ENCODE peak calls at places on chromosomes 3 and 15, in six cellular contexts. One of them, this sample, is unnamed.

GRCh38 chr15:41794081-41794480 is 19.8 kb downstream of the MAPKBP1 start:
- DNase-seq in Calu3: no peak
- DNase-seq in osteoblast: no peak
- DNase-seq in AG04450: no peak
- DNase-seq in mucosa of descending colon: no peak
- DNase-seq in activated B cell treated with CpG ODN at 0.5 μM for 24 hours: no peak
- DNase-seq in this sample: no peak

GRCh38 chr15:62390793-62391543 is 225.9 kb upstream of the C2CD4B start:
- DNase-seq in Calu3: peak; percentile 61
- DNase-seq in osteoblast: peak; percentile 81
- DNase-seq in AG04450: no peak
- DNase-seq in mucosa of descending colon: peak; percentile 65
- DNase-seq in activated B cell treated with CpG ODN at 0.5 μM for 24 hours: peak; percentile 24
- DNase-seq in this sample: no peak

GRCh38 chr3:89179355-89179997 is 72.1 kb downstream of the EPHA3 start:
- DNase-seq in Calu3: no peak
- DNase-seq in osteoblast: peak; percentile 62
- DNase-seq in AG04450: no peak
- DNase-seq in mucosa of descending colon: no peak
- DNase-seq in activated B cell treated with CpG ODN at 0.5 μM for 24 hours: no peak
- DNase-seq in this sample: no peak

GRCh38 chr15:48717458-48717857 is 71.9 kb upstream of the FBN1 start:
- DNase-seq in Calu3: no peak
- DNase-seq in osteoblast: no peak
- DNase-seq in AG04450: no peak
- DNase-seq in mucosa of descending colon: no peak
- DNase-seq in activated B cell treated with CpG ODN at 0.5 μM for 24 hours: no peak
- DNase-seq in this sample: no peak

GRCh38 chr15:31327674-31328424 is 1.2 kb downstream of the KLF13 start:
- DNase-seq in Calu3: peak; percentile 33
- DNase-seq in osteoblast: peak; percentile 95
- DNase-seq in AG04450: no peak
- DNase-seq in mucosa of descending colon: peak; percentile 90
- DNase-seq in activated B cell treated with CpG ODN at 0.5 μM for 24 hours: peak; percentile 80
- DNase-seq in this sample: peak; percentile 60

GRCh38 chr3:50572801-50573371 is 3.6 kb downstream of the HEMK1 start:
- DNase-seq in Calu3: no peak
- DNase-seq in osteoblast: peak; percentile 46
- DNase-seq in AG04450: no peak
- DNase-seq in mucosa of descending colon: no peak
- DNase-seq in activated B cell treated with CpG ODN at 0.5 μM for 24 hours: no peak
- DNase-seq in this sample: no peak

GRCh38 chr3:60609446-60609845 is 641.8 kb downstream of the FHIT start:
- DNase-seq in Calu3: peak; percentile 30
- DNase-seq in osteoblast: no peak
- DNase-seq in AG04450: no peak
- DNase-seq in mucosa of descending colon: no peak
- DNase-seq in activated B cell treated with CpG ODN at 0.5 μM for 24 hours: no peak
- DNase-seq in this sample: no peak

GRCh38 chr3:52671676-52672075 is 14.0 kb downstream of the PBRM1 start:
- DNase-seq in Calu3: no peak
- DNase-seq in osteoblast: no peak
- DNase-seq in AG04450: no peak
- DNase-seq in mucosa of descending colon: no peak
- DNase-seq in activated B cell treated with CpG ODN at 0.5 μM for 24 hours: no peak
- DNase-seq in this sample: no peak

GRCh38 chr3:83894223-83894622 is 1064.6 kb upstream of the CADM2 start:
- DNase-seq in Calu3: no peak
- DNase-seq in osteoblast: no peak
- DNase-seq in AG04450: no peak
- DNase-seq in mucosa of descending colon: no peak
- DNase-seq in activated B cell treated with CpG ODN at 0.5 μM for 24 hours: no peak
- DNase-seq in this sample: no peak

GRCh38 chr15:73305331-73306211 is 63.2 kb downstream of the HCN4 start:
- DNase-seq in Calu3: peak; percentile 64
- DNase-seq in osteoblast: peak; percentile 81
- DNase-seq in AG04450: peak; percentile 13
- DNase-seq in mucosa of descending colon: no peak
- DNase-seq in activated B cell treated with CpG ODN at 0.5 μM for 24 hours: no peak
- DNase-seq in this sample: no peak
- TF ChIP-seq CTCF in Calu3: peak; percentile 54
- TF ChIP-seq CTCF in osteoblast: peak; percentile 78
- TF ChIP-seq CTCF in AG04450: peak; percentile 65
- TF ChIP-seq CTCF in mucosa of descending colon: no peak
- TF ChIP-seq CTCF in activated B cell treated with CpG ODN at 0.5 μM for 24 hours: no peak
- TF ChIP-seq CTCF in this sample: peak; percentile 74

DNA sequence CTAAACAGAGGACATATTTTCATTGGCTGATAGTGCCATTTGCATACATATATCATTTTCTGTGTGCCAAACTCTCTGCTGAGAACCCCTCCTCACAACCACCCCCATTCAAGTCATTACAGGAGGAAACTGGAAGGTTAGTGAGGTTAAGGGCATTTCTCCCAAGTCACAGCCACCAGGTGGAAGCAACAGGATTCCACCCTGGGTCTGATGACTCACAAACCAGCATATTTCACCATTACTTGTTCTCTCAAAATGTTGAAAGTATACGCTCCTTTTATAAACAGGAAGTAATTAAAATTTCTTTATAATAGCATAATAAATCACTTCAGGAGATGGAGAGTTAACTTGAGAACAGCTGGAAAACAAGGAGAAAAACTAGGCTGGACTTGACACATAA is 398.6 kb upstream of the WNT5A start:
- DNase-seq in Calu3: no peak
- DNase-seq in osteoblast: no peak
- DNase-seq in AG04450: peak; percentile 34
- DNase-seq in mucosa of descending colon: no peak
- DNase-seq in activated B cell treated with CpG ODN at 0.5 μM for 24 hours: no peak
- DNase-seq in this sample: no peak
- TF ChIP-seq CTCF in Calu3: no peak
- TF ChIP-seq CTCF in osteoblast: no peak
- TF ChIP-seq CTCF in AG04450: peak; percentile 45
- TF ChIP-seq CTCF in mucosa of descending colon: no peak
- TF ChIP-seq CTCF in activated B cell treated with CpG ODN at 0.5 μM for 24 hours: no peak
- TF ChIP-seq CTCF in this sample: no peak

GRCh38 chr3:57015912-57016311 is 44.6 kb upstream of the SPATA12 start:
- DNase-seq in Calu3: no peak
- DNase-seq in osteoblast: no peak
- DNase-seq in AG04450: no peak
- DNase-seq in mucosa of descending colon: no peak
- DNase-seq in activated B cell treated with CpG ODN at 0.5 μM for 24 hours: no peak
- DNase-seq in this sample: no peak
- TF ChIP-seq CTCF in Calu3: no peak
- TF ChIP-seq CTCF in osteoblast: no peak
- TF ChIP-seq CTCF in AG04450: no peak
- TF ChIP-seq CTCF in mucosa of descending colon: no peak
- TF ChIP-seq CTCF in activated B cell treated with CpG ODN at 0.5 μM for 24 hours: no peak
- TF ChIP-seq CTCF in this sample: no peak

GRCh38 chr3:27253391-27253790 is 115.8 kb downstream of the NEK10 start:
- DNase-seq in Calu3: no peak
- DNase-seq in osteoblast: peak; percentile 23
- DNase-seq in AG04450: no peak
- DNase-seq in mucosa of descending colon: no peak
- DNase-seq in activated B cell treated with CpG ODN at 0.5 μM for 24 hours: no peak
- DNase-seq in this sample: no peak

GRCh38 chr3:27252646-27253045 is 116.5 kb downstream of the NEK10 start:
- DNase-seq in Calu3: no peak
- DNase-seq in osteoblast: no peak
- DNase-seq in AG04450: no peak
- DNase-seq in mucosa of descending colon: no peak
- DNase-seq in activated B cell treated with CpG ODN at 0.5 μM for 24 hours: no peak
- DNase-seq in this sample: no peak

GRCh38 chr3:27254896-27255295 is 114.3 kb downstream of the NEK10 start:
- DNase-seq in Calu3: no peak
- DNase-seq in osteoblast: no peak
- DNase-seq in AG04450: no peak
- DNase-seq in mucosa of descending colon: no peak
- DNase-seq in activated B cell treated with CpG ODN at 0.5 μM for 24 hours: no peak
- DNase-seq in this sample: no peak

DNA sequence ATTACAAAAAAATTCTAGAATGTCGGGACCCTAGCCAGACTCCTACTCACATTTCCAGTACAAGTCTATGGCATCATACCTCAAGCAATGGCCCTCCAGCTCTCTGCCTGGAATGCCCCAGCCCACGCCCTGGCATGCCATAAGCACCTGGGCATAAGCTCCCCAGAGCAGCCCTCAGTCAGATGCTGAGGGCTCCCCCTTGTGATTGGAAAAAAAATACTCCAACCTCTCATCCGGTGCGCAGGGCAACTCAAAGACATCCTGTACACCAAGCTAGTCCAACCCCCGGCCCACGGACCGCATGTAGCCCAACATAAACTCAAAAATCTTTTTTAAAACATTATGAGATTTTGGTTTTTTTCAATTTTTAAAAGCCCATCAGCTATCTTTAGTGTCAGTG is 115.4 kb downstream of the NEK10 start:
- DNase-seq in Calu3: peak; percentile 73
- DNase-seq in osteoblast: peak; percentile 51
- DNase-seq in AG04450: no peak
- DNase-seq in mucosa of descending colon: peak; percentile 53
- DNase-seq in activated B cell treated with CpG ODN at 0.5 μM for 24 hours: no peak
- DNase-seq in this sample: no peak
- TF ChIP-seq CTCF in Calu3: peak; percentile 56
- TF ChIP-seq CTCF in osteoblast: peak; percentile 67
- TF ChIP-seq CTCF in AG04450: peak; percentile 60
- TF ChIP-seq CTCF in mucosa of descending colon: peak; percentile 15
- TF ChIP-seq CTCF in activated B cell treated with CpG ODN at 0.5 μM for 24 hours: no peak
- TF ChIP-seq CTCF in this sample: peak; percentile 9

GRCh38 chr3:179447251-179447650 is 4.0 kb downstream of the GNB4 start:
- DNase-seq in Calu3: no peak
- DNase-seq in osteoblast: no peak
- DNase-seq in AG04450: no peak
- DNase-seq in mucosa of descending colon: no peak
- DNase-seq in activated B cell treated with CpG ODN at 0.5 μM for 24 hours: no peak
- DNase-seq in this sample: no peak

GRCh38 chr3:179450901-179451334 is 352 bp downstream of the GNB4 start:
- DNase-seq in Calu3: no peak
- DNase-seq in osteoblast: peak; percentile 80
- DNase-seq in AG04450: no peak
- DNase-seq in mucosa of descending colon: peak; percentile 42
- DNase-seq in activated B cell treated with CpG ODN at 0.5 μM for 24 hours: no peak
- DNase-seq in this sample: no peak

GRCh38 chr3:179450321-179450720 is 949 bp downstream of the GNB4 start:
- DNase-seq in Calu3: no peak
- DNase-seq in osteoblast: peak; percentile 56
- DNase-seq in AG04450: no peak
- DNase-seq in mucosa of descending colon: no peak
- DNase-seq in activated B cell treated with CpG ODN at 0.5 μM for 24 hours: no peak
- DNase-seq in this sample: no peak

GRCh38 chr3:179449621-179450020 is 1.6 kb downstream of the GNB4 start:
- DNase-seq in Calu3: no peak
- DNase-seq in osteoblast: peak; percentile 35
- DNase-seq in AG04450: no peak
- DNase-seq in mucosa of descending colon: no peak
- DNase-seq in activated B cell treated with CpG ODN at 0.5 μM for 24 hours: no peak
- DNase-seq in this sample: no peak

DNA sequence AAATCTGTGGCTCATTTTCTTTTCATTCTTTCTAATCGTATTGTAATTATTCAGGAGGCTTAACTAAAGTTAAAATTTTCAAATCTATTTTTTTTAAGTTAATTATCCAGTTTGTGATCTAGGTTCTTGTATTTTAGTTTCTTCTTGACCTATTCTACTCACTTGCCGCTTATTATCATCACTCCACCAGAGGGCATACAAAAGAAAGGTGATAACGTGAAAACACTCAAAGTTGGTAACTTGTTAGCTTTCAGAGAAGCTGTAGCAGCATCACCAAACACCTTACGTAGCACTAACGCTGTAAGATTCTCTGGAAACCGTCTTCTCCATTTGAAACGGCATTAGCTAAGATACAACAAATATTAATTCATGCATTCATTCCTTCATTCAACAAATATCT is 4.8 kb downstream of the GNB4 start:
- DNase-seq in Calu3: no peak
- DNase-seq in osteoblast: no peak
- DNase-seq in AG04450: no peak
- DNase-seq in mucosa of descending colon: no peak
- DNase-seq in activated B cell treated with CpG ODN at 0.5 μM for 24 hours: no peak
- DNase-seq in this sample: no peak
- TF ChIP-seq CTCF in Calu3: peak; percentile 20
- TF ChIP-seq CTCF in osteoblast: peak; percentile 32
- TF ChIP-seq CTCF in AG04450: peak; percentile 30
- TF ChIP-seq CTCF in mucosa of descending colon: no peak
- TF ChIP-seq CTCF in activated B cell treated with CpG ODN at 0.5 μM for 24 hours: no peak
- TF ChIP-seq CTCF in this sample: peak; percentile 40